ENCODE peak calls at places on chromosomes 16 and 17, in six cellular contexts. Z, X, A, Y, C and F are unnamed samples.

GRCh38 chr17:38343608-38343980 is at the start of gene GPR179:
- DNase-seq in C (no peak), A (no peak), Z (no peak), X (no peak), Y (no peak), F (no peak)

GRCh38 chr16:81533175-81533507 is 88.5 kb downstream of the CMIP start:
- DNase-seq in Z (no peak), C (no peak), A (no peak), Y (no peak), X (no peak), F (no peak)

GRCh38 chr16:82753821-82754220 is 127.1 kb downstream of the CDH13 start:
- DNase-seq in Y (no peak), C (no peak), X (no peak), A (no peak), Z (no peak), F (no peak)

GRCh38 chr17:57916925-57917858 is 38.0 kb downstream of the CUEDC1 start:
- DNase-seq in C (peak; percentile 24), Y (peak; percentile 32), A (no peak), X (peak; percentile 40), Z (no peak), F (no peak)

GRCh38 chr17:64655704-64656103 is 6.4 kb downstream of the SMURF2 start:
- DNase-seq in A (no peak), X (no peak), Z (no peak), C (no peak), Y (no peak), F (no peak)

GRCh38 chr17:56594528-56595418 is 1.3 kb downstream of the NOG start:
- DNase-seq in Y (peak; percentile 62), X (peak; percentile 50), C (peak; percentile 26), A (no peak), Z (no peak), F (peak; percentile 71)

GRCh38 chr17:68963958-68964357 is 8.8 kb upstream of the ABCA8 start:
- DNase-seq in A (peak; percentile 38), X (no peak), Y (no peak), C (no peak), Z (no peak), F (no peak)

GRCh38 chr17:70562137-70562536 is 392.8 kb downstream of the KCNJ2 start:
- DNase-seq in Y (no peak), Z (no peak), C (no peak), A (no peak), X (no peak), F (no peak)

GRCh38 chr17:5381542-5381941 is 37.9 kb downstream of the NUP88 start:
- DNase-seq in Y (no peak), C (no peak), Z (no peak), A (peak; percentile 12), X (no peak), F (no peak)

GRCh38 chr17:44467108-44467507 is 36.1 kb downstream of the GPATCH8 start:
- DNase-seq in A (no peak), C (no peak), Z (no peak), Y (no peak), X (no peak), F (no peak)

GRCh38 chr17:3879181-3879580 is 13.7 kb downstream of the CAMKK1 start:
- DNase-seq in X (peak; percentile 52), C (no peak), Z (no peak), A (peak; percentile 43), Y (no peak), F (no peak)

GRCh38 chr16:1537763-1538289 is 4.4 kb downstream of the TMEM204 start:
- DNase-seq in A (no peak), C (no peak), Y (peak; percentile 62), Z (no peak), X (no peak), F (peak; percentile 68)

GRCh38 chr16:57815987-57816745 is 13.9 kb upstream of the KIFC3 start:
- DNase-seq in A (peak; percentile 88), X (peak; percentile 51), Z (peak; percentile 35), C (no peak), Y (peak; percentile 70), F (peak; percentile 69)

GRCh38 chr17:21072623-21073278 is 29.9 kb upstream of the USP22 start:
- DNase-seq in X (no peak), C (no peak), Y (no peak), Z (no peak), A (no peak), F (no peak)

GRCh38 chr16:7246578-7246977 is 86.1 kb upstream of the RBFOX1 start:
- DNase-seq in Z (no peak), A (no peak), C (no peak), Y (no peak), X (peak; percentile 82), F (no peak)

GRCh38 chr17:64500487-64500859 is 3.6 kb upstream of the POLG2 start:
- DNase-seq in Z (no peak), C (peak; percentile 5), Y (no peak), X (peak; percentile 10), A (no peak), F (no peak)